ENCODE peak calls at places on chromosomes 2 and 18, in seven cellular contexts. Q is K562, L is kidney, M is GF-D8, R is GM10248, V is epithelial cell of prostate, E is RWPE1. P is an unnamed sample.

GRCh38 chr2:22497064-22497463 is 887.9 kb upstream of the KLHL29 start:
- DNase-seq in V (no peak), Q (no peak), R (no peak), E (no peak), M (no peak), L (no peak), P (no peak)

GRCh38 chr18:7605705-7606104 is 38.6 kb downstream of the PTPRM start:
- DNase-seq in M (no peak), E (no peak), Q (no peak), V (no peak), R (no peak), L (no peak), P (no peak)

GRCh38 chr2:40797115-40797514 is 345.2 kb upstream of the SLC8A1 start:
- DNase-seq in E (peak), Q (no peak), R (no peak), V (no peak), L (no peak), M (no peak), P (no peak)

GRCh38 chr18:24727685-24728084 is 267.2 kb downstream of the HRH4 start:
- DNase-seq in M (no peak), L (no peak), V (no peak), E (no peak), Q (no peak), R (no peak), P (no peak)

GRCh38 chr2:228689049-228689448 is 507.6 kb upstream of the SPHKAP start:
- DNase-seq in Q (no peak), V (no peak), E (peak), R (no peak), M (no peak), L (no peak), P (no peak)

GRCh38 chr2:67856866-67857265 is 205.9 kb downstream of the C1D start:
- DNase-seq in M (no peak), R (no peak), E (no peak), V (no peak), L (no peak), Q (no peak), P (no peak)

GRCh38 chr2:147511491-147511948 is 333.3 kb upstream of the ACVR2A start:
- DNase-seq in L (peak), M (no peak), Q (no peak), V (no peak), R (no peak), E (no peak), P (no peak)

GRCh38 chr2:69143726-69144360 is 130.9 kb downstream of the ANTXR1 start:
- DNase-seq in V (no peak), M (no peak), L (no peak), E (no peak), Q (no peak), R (no peak), P (no peak)

GRCh38 chr2:137262600-137262999 is 497.3 kb downstream of the THSD7B start:
- DNase-seq in R (no peak), L (no peak), Q (no peak), M (no peak), V (no peak), E (no peak), P (no peak)

GRCh38 chr18:61892683-61893303 is at the start of gene RNF152:
- DNase-seq in M (no peak), E (peak), Q (no peak), V (no peak), L (peak), R (no peak), P (no peak)

GRCh38 chr18:77151791-77152517 is 19.4 kb upstream of the MBP start:
- DNase-seq in Q (no peak), L (no peak), V (no peak), R (no peak), M (no peak), E (no peak), P (no peak)

GRCh38 chr2:74578476-74578875 is 24.0 kb downstream of the DOK1 start:
- DNase-seq in V (no peak), R (no peak), E (no peak), M (no peak), Q (no peak), L (no peak), P (no peak)

GRCh38 chr2:136297974-136298373 is 180.0 kb upstream of the CXCR4 start:
- DNase-seq in V (no peak), R (no peak), Q (no peak), L (no peak), M (no peak), E (no peak), P (no peak)

GRCh38 chr2:127293386-127293757 is 572 bp downstream of the ERCC3 start:
- DNase-seq in E (peak), V (no peak), R (no peak), M (no peak), L (no peak), Q (peak), P (no peak)

GRCh38 chr2:101956465-101957030 is 35.2 kb upstream of the IL1R2 start:
- DNase-seq in Q (no peak), R (no peak), V (no peak), E (no peak), L (no peak), M (no peak), P (no peak)